ENCODE peak calls at places on chromosomes 1 and 21, in six cellular contexts. One of them, this sample, is unnamed.

GRCh38 chr1:230797376-230798186 is 50.4 kb downstream of the CAPN9 start:
- DNase-seq in upper lobe of right lung: no peak
- DNase-seq in fibroblast of lung: peak
- DNase-seq in stomach: peak
- DNase-seq in Peyer's patch: peak
- DNase-seq in IMR-90: peak
- DNase-seq in this sample: peak

GRCh38 chr1:2239384-2239985 is 11.4 kb downstream of the SKI start:
- DNase-seq in fibroblast of lung: no peak
- DNase-seq in upper lobe of right lung: no peak
- DNase-seq in Peyer's patch: no peak
- DNase-seq in stomach: no peak
- DNase-seq in IMR-90: no peak
- DNase-seq in this sample: no peak

GRCh38 chr1:85019989-85020388 is 23.1 kb upstream of the MCOLN2 start:
- DNase-seq in fibroblast of lung: no peak
- DNase-seq in upper lobe of right lung: no peak
- DNase-seq in Peyer's patch: no peak
- DNase-seq in IMR-90: peak
- DNase-seq in stomach: no peak
- DNase-seq in this sample: no peak

GRCh38 chr1:38953433-38953860 is 11.8 kb upstream of the RHBDL2 start:
- DNase-seq in upper lobe of right lung: no peak
- DNase-seq in IMR-90: no peak
- DNase-seq in stomach: no peak
- DNase-seq in fibroblast of lung: peak
- DNase-seq in Peyer's patch: no peak
- DNase-seq in this sample: no peak

GRCh38 chr1:162710349-162710748 is 78.1 kb downstream of the DDR2 start:
- DNase-seq in IMR-90: peak
- DNase-seq in upper lobe of right lung: no peak
- DNase-seq in stomach: no peak
- DNase-seq in fibroblast of lung: no peak
- DNase-seq in Peyer's patch: no peak
- DNase-seq in this sample: peak

GRCh38 chr1:29240400-29240837 is 4.1 kb downstream of the PTPRU start:
- DNase-seq in upper lobe of right lung: no peak
- DNase-seq in Peyer's patch: no peak
- DNase-seq in IMR-90: no peak
- DNase-seq in fibroblast of lung: no peak
- DNase-seq in stomach: no peak
- DNase-seq in this sample: peak

GRCh38 chr1:202200112-202200548 is 6.5 kb downstream of the LGR6 start:
- DNase-seq in Peyer's patch: peak
- DNase-seq in fibroblast of lung: no peak
- DNase-seq in stomach: peak
- DNase-seq in IMR-90: peak
- DNase-seq in upper lobe of right lung: no peak
- DNase-seq in this sample: no peak

GRCh38 chr1:2235300-2235998 is 7.3 kb downstream of the SKI start:
- DNase-seq in stomach: no peak
- DNase-seq in Peyer's patch: no peak
- DNase-seq in fibroblast of lung: no peak
- DNase-seq in upper lobe of right lung: peak
- DNase-seq in IMR-90: no peak
- DNase-seq in this sample: no peak

GRCh38 chr1:35935989-35936388 is 5.1 kb downstream of the AGO3 start:
- DNase-seq in IMR-90: no peak
- DNase-seq in Peyer's patch: no peak
- DNase-seq in upper lobe of right lung: no peak
- DNase-seq in fibroblast of lung: peak
- DNase-seq in stomach: no peak
- DNase-seq in this sample: no peak

GRCh38 chr1:67332653-67333529 is 25.2 kb downstream of the IL12RB2 start:
- DNase-seq in fibroblast of lung: no peak
- DNase-seq in Peyer's patch: no peak
- DNase-seq in upper lobe of right lung: no peak
- DNase-seq in stomach: no peak
- DNase-seq in IMR-90: no peak
- DNase-seq in this sample: no peak

GRCh38 chr1:15835205-15835740 is 12.2 kb upstream of the SPEN start:
- DNase-seq in IMR-90: no peak
- DNase-seq in upper lobe of right lung: peak
- DNase-seq in fibroblast of lung: no peak
- DNase-seq in stomach: no peak
- DNase-seq in Peyer's patch: no peak
- DNase-seq in this sample: no peak

GRCh38 chr21:38898422-38899098 is 92.8 kb downstream of the ETS2 start:
- DNase-seq in Peyer's patch: no peak
- DNase-seq in stomach: no peak
- DNase-seq in IMR-90: no peak
- DNase-seq in fibroblast of lung: no peak
- DNase-seq in upper lobe of right lung: no peak
- DNase-seq in this sample: no peak

GRCh38 chr1:207034998-207035397 is 2.4 kb upstream of the C1orf116 start:
- DNase-seq in upper lobe of right lung: no peak
- DNase-seq in fibroblast of lung: peak
- DNase-seq in stomach: no peak
- DNase-seq in IMR-90: peak
- DNase-seq in Peyer's patch: no peak
- DNase-seq in this sample: no peak

GRCh38 chr1:218401896-218402770 is 57.0 kb downstream of the TGFB2 start:
- DNase-seq in fibroblast of lung: no peak
- DNase-seq in Peyer's patch: no peak
- DNase-seq in stomach: no peak
- DNase-seq in IMR-90: peak
- DNase-seq in upper lobe of right lung: no peak
- DNase-seq in this sample: no peak

GRCh38 chr1:172431721-172432192 is 11.3 kb downstream of the C1orf105 start:
- DNase-seq in IMR-90: no peak
- DNase-seq in upper lobe of right lung: peak
- DNase-seq in fibroblast of lung: no peak
- DNase-seq in Peyer's patch: peak
- DNase-seq in stomach: peak
- DNase-seq in this sample: no peak

GRCh38 chr1:232950919-232951579 is 638 bp downstream of the NTPCR start:
- DNase-seq in upper lobe of right lung: no peak
- DNase-seq in stomach: no peak
- DNase-seq in IMR-90: peak
- DNase-seq in Peyer's patch: peak
- DNase-seq in fibroblast of lung: peak
- DNase-seq in this sample: no peak

GRCh38 chr1:11680270-11681070 is 478 bp downstream of the MAD2L2 start:
- DNase-seq in Peyer's patch: peak
- DNase-seq in IMR-90: peak
- DNase-seq in upper lobe of right lung: no peak
- DNase-seq in fibroblast of lung: no peak
- DNase-seq in stomach: no peak
- DNase-seq in this sample: no peak

GRCh38 chr1:115437146-115437639 is 99.1 kb upstream of the NGF start:
- DNase-seq in upper lobe of right lung: no peak
- DNase-seq in Peyer's patch: no peak
- DNase-seq in stomach: no peak
- DNase-seq in IMR-90: no peak
- DNase-seq in fibroblast of lung: no peak
- DNase-seq in this sample: no peak

GRCh38 chr1:43452789-43453441 is 816 bp downstream of the HYI start:
- DNase-seq in upper lobe of right lung: no peak
- DNase-seq in fibroblast of lung: peak
- DNase-seq in IMR-90: peak
- DNase-seq in stomach: peak
- DNase-seq in Peyer's patch: no peak
- DNase-seq in this sample: peak

DNA sequence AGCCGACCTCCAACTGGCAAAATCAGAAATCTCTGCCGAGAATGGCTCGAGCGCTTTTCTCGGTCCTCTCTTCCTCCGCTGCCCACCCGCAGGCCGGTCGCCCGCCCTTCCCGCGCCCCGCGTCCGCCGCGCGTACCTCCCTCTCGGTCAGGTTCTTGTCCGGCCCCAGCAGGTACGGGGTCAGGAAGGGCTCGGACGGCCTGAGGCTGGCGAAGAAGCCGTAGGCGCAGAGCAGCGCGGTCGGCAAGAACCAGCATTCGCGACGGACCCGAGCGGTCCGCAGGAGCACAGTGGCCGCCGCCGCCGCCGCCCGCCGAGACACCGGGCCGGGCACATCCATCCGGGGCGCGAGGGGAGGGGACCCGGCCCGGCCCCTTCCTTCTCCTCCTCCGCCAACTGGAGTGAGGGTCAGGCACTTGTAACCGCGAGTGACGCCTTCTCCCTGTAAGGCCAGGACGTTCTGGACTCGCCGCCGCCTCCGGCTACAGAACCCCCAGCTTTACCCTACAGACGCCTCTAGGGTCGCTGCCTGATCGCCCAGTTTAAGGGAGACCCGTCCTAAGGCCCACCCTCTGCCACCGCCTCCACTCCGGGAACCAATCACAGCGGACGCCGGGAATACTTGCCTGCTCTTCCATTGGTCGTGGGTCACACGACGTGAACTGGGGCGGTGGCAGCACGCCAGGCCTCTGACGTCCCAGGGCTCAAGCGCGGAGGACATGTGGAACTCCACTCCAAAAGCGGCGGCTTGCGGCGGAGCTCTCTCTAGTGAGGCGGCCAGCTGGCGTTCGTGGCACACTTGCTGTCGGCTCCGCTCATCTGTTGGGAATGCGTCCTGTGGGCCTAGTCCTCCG is at the start of gene SLC19A2:
- DNase-seq in Peyer's patch: peak
- DNase-seq in fibroblast of lung: peak
- DNase-seq in IMR-90: peak
- DNase-seq in upper lobe of right lung: peak
- DNase-seq in stomach: peak
- DNase-seq in this sample: peak
- TF ChIP-seq CTCF in Peyer's patch: peak
- TF ChIP-seq CTCF in fibroblast of lung: peak
- TF ChIP-seq CTCF in IMR-90: peak
- TF ChIP-seq CTCF in upper lobe of right lung: peak
- TF ChIP-seq CTCF in stomach: peak
- TF ChIP-seq CTCF in this sample: peak

GRCh38 chr1:168613689-168614655 is 37.6 kb downstream of the XCL1 start:
- DNase-seq in stomach: no peak
- DNase-seq in IMR-90: no peak
- DNase-seq in fibroblast of lung: peak
- DNase-seq in upper lobe of right lung: no peak
- DNase-seq in Peyer's patch: no peak
- DNase-seq in this sample: no peak
- H3K4me3 ChIP-seq in stomach: no peak
- H3K4me3 ChIP-seq in IMR-90: no peak
- H3K4me3 ChIP-seq in fibroblast of lung: no peak
- H3K4me3 ChIP-seq in upper lobe of right lung: no peak
- H3K4me3 ChIP-seq in Peyer's patch: no peak
- H3K4me3 ChIP-seq in this sample: no peak

GRCh38 chr21:14115646-14116045 is 95.1 kb downstream of the LIPI start:
- DNase-seq in fibroblast of lung: no peak
- DNase-seq in upper lobe of right lung: no peak
- DNase-seq in IMR-90: no peak
- DNase-seq in stomach: no peak
- DNase-seq in Peyer's patch: no peak
- DNase-seq in this sample: no peak
- TF ChIP-seq CTCF in fibroblast of lung: no peak
- TF ChIP-seq CTCF in upper lobe of right lung: no peak
- TF ChIP-seq CTCF in IMR-90: no peak
- TF ChIP-seq CTCF in stomach: no peak
- TF ChIP-seq CTCF in Peyer's patch: no peak
- TF ChIP-seq CTCF in this sample: no peak

GRCh38 chr1:47631596-47631995 is 193.8 kb downstream of the FOXD2 start:
- DNase-seq in stomach: no peak
- DNase-seq in IMR-90: no peak
- DNase-seq in fibroblast of lung: no peak
- DNase-seq in Peyer's patch: no peak
- DNase-seq in upper lobe of right lung: no peak
- DNase-seq in this sample: no peak
- H3K4me3 ChIP-seq in stomach: no peak
- H3K4me3 ChIP-seq in IMR-90: no peak
- H3K4me3 ChIP-seq in fibroblast of lung: no peak
- H3K4me3 ChIP-seq in Peyer's patch: no peak
- H3K4me3 ChIP-seq in upper lobe of right lung: no peak
- H3K4me3 ChIP-seq in this sample: no peak

GRCh38 chr1:166470057-166470456 is 303.3 kb upstream of the FAM78B start:
- DNase-seq in Peyer's patch: no peak
- DNase-seq in stomach: no peak
- DNase-seq in IMR-90: no peak
- DNase-seq in fibroblast of lung: no peak
- DNase-seq in upper lobe of right lung: no peak
- DNase-seq in this sample: no peak
- TF ChIP-seq CTCF in Peyer's patch: no peak
- TF ChIP-seq CTCF in stomach: no peak
- TF ChIP-seq CTCF in IMR-90: no peak
- TF ChIP-seq CTCF in fibroblast of lung: no peak
- TF ChIP-seq CTCF in upper lobe of right lung: no peak
- TF ChIP-seq CTCF in this sample: no peak

GRCh38 chr1:27597511-27598216 is 6.3 kb downstream of the AHDC1 start:
- DNase-seq in IMR-90: peak
- DNase-seq in fibroblast of lung: peak
- DNase-seq in Peyer's patch: no peak
- DNase-seq in stomach: no peak
- DNase-seq in upper lobe of right lung: no peak
- DNase-seq in this sample: no peak
- H3K4me3 ChIP-seq in IMR-90: no peak
- H3K4me3 ChIP-seq in fibroblast of lung: no peak
- H3K4me3 ChIP-seq in Peyer's patch: no peak
- H3K4me3 ChIP-seq in stomach: no peak
- H3K4me3 ChIP-seq in upper lobe of right lung: no peak
- H3K4me3 ChIP-seq in this sample: peak

GRCh38 chr1:41795205-41795762 is 123.4 kb downstream of the HIVEP3 start:
- DNase-seq in IMR-90: peak
- DNase-seq in Peyer's patch: no peak
- DNase-seq in stomach: no peak
- DNase-seq in upper lobe of right lung: no peak
- DNase-seq in fibroblast of lung: peak
- DNase-seq in this sample: peak
- TF ChIP-seq CTCF in IMR-90: peak
- TF ChIP-seq CTCF in Peyer's patch: no peak
- TF ChIP-seq CTCF in stomach: peak
- TF ChIP-seq CTCF in upper lobe of right lung: peak
- TF ChIP-seq CTCF in fibroblast of lung: peak
- TF ChIP-seq CTCF in this sample: peak

DNA sequence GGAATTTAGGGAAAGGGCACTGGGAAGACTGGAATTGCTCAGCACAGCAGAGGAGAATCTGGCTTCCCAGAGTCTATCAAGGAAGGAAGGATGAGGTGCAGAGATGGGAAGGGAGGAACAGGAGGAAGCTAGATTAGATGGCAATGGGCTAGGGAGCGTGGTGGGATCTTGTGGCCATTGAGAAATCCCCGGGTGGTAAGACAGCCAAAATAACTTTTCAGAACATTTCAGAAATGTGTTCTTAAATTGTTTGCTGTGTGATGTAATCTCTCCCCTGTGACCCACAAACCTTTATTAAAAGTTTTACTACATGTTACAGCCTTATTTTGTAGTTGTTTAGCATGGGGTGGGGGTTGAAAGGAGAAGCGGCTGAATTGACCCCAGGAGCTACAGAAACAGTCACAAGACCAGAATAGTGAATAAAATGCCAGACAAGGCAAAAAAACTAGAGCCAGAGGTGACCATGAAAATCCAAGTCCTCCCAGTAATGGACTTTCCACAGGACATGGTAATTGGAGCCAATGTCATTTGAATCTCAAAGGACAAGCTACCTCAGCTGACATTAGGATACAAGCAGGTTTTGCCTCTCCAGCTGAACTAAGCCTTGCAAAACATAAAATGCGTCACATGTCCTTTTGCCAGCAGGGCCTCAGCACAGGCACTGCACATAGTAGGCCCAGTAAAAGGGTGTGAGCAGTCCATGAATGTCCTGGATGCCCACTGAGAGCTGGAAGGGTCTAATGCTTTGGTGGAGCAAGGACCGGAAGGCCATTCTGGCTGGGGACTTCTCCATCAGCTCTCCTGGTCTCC is 980 bp upstream of the AHCYL1 start:
- DNase-seq in fibroblast of lung: no peak
- DNase-seq in stomach: no peak
- DNase-seq in upper lobe of right lung: no peak
- DNase-seq in IMR-90: no peak
- DNase-seq in Peyer's patch: no peak
- DNase-seq in this sample: peak
- H3K4me3 ChIP-seq in fibroblast of lung: no peak
- H3K4me3 ChIP-seq in stomach: no peak
- H3K4me3 ChIP-seq in upper lobe of right lung: no peak
- H3K4me3 ChIP-seq in IMR-90: no peak
- H3K4me3 ChIP-seq in Peyer's patch: no peak
- H3K4me3 ChIP-seq in this sample: no peak

This sample was measured in fibroblast of pulmonary artery.